ENCODE peak calls at places on chromosomes 12 and 14, in four cellular contexts. N is mesothelial cell of epicardium, O is AG09319, U is fibroblast of lung. Q is an unnamed sample.
A peak's percentile ranks its signal among the peaks of the same experiment; 100 is the strongest.

GRCh38 chr14:72559227-72559626 is 334.7 kb downstream of the DPF3 start:
- DNase-seq in N (no peak), O (no peak), U (peak; percentile 75), Q (no peak)

GRCh38 chr12:50546441-50547318 is 41.9 kb downstream of the DIP2B start:
- DNase-seq in N (no peak), O (no peak), U (peak; percentile 36), Q (no peak)

GRCh38 chr12:73274972-73275371 is 1002.8 kb downstream of the TRHDE start:
- DNase-seq in N (no peak), O (no peak), U (no peak), Q (no peak)

GRCh38 chr14:71931492-71932228 is 569 bp upstream of the RGS6 start:
- DNase-seq in N (peak; percentile 43), O (no peak), U (no peak), Q (no peak)

GRCh38 chr14:103867523-103867953 is 20.2 kb upstream of the PPP1R13B start:
- DNase-seq in N (no peak), O (no peak), U (no peak), Q (no peak)

GRCh38 chr12:50106907-50107306 is 3.1 kb downstream of the GPD1 start:
- DNase-seq in N (no peak), O (no peak), U (no peak), Q (no peak)

GRCh38 chr14:54776361-54777001 is 126.1 kb downstream of the GCH1 start:
- DNase-seq in N (no peak), O (peak; percentile 40), U (peak; percentile 92), Q (no peak)

GRCh38 chr14:35122696-35123387 is 490 bp downstream of the PRORP start:
- DNase-seq in N (no peak), O (no peak), U (peak; percentile 33), Q (no peak)

GRCh38 chr12:25924535-25925001 is 33.9 kb upstream of the RASSF8 start:
- DNase-seq in N (no peak), O (no peak), U (no peak), Q (no peak)

GRCh38 chr12:42769455-42769854 is 179.9 kb upstream of the PRICKLE1 start:
- DNase-seq in N (no peak), O (no peak), U (no peak), Q (no peak)

GRCh38 chr12:4274960-4275868 is 1.7 kb downstream of the CCND2 start:
- DNase-seq in N (no peak), O (no peak), U (no peak), Q (no peak)

GRCh38 chr12:77728018-77728417 is 102.7 kb upstream of the NAV3 start:
- DNase-seq in N (no peak), O (no peak), U (peak; percentile 31), Q (no peak)

GRCh38 chr14:102220031-102220430 is 80.3 kb downstream of the WDR20 start:
- DNase-seq in N (no peak), O (no peak), U (no peak), Q (no peak)

GRCh38 chr12:98973395-98973794 is 328.3 kb downstream of the APAF1 start:
- DNase-seq in N (no peak), O (no peak), U (peak; percentile 20), Q (no peak)

GRCh38 chr12:103734847-103735246 is 106.2 kb downstream of the NT5DC3 start:
- DNase-seq in N (no peak), O (no peak), U (no peak), Q (no peak)

GRCh38 chr12:103739546-103739945 is 101.5 kb downstream of the NT5DC3 start:
- DNase-seq in N (no peak), O (no peak), U (no peak), Q (no peak)

GRCh38 chr12:103735291-103735690 is 105.7 kb downstream of the NT5DC3 start:
- DNase-seq in N (no peak), O (no peak), U (no peak), Q (no peak)

GRCh38 chr12:103737881-103738280 is 103.2 kb downstream of the NT5DC3 start:
- DNase-seq in N (no peak), O (no peak), U (no peak), Q (no peak)

GRCh38 chr12:103736572-103736971 is 104.5 kb downstream of the NT5DC3 start:
- DNase-seq in N (no peak), O (no peak), U (no peak), Q (no peak)
- TF ChIP-seq CTCF in N (no peak), O (no peak), U (no peak), Q (no peak)

GRCh38 chr14:92351750-92352149 is 28.8 kb downstream of the SLC24A4 start:
- DNase-seq in N (no peak), O (no peak), U (no peak), Q (no peak)

GRCh38 chr14:92356677-92357076 is 33.7 kb downstream of the SLC24A4 start:
- DNase-seq in N (no peak), O (no peak), U (no peak), Q (no peak)

GRCh38 chr14:92348154-92348553 is 25.2 kb downstream of the SLC24A4 start:
- DNase-seq in N (no peak), O (no peak), U (no peak), Q (no peak)

GRCh38 chr14:92353447-92353846 is 30.5 kb downstream of the SLC24A4 start:
- DNase-seq in N (no peak), O (no peak), U (no peak), Q (no peak)

GRCh38 chr14:92352158-92352985 is 29.4 kb downstream of the SLC24A4 start:
- DNase-seq in N (no peak), O (no peak), U (no peak), Q (no peak)
- TF ChIP-seq CTCF in N (no peak), O (peak; percentile 37), U (peak; percentile 26), Q (peak; percentile 42)

GRCh38 chr12:112503521-112503920 is 84.8 kb downstream of the PTPN11 start:
- DNase-seq in N (no peak), O (no peak), U (no peak), Q (no peak)

GRCh38 chr12:112506513-112507166 is 87.9 kb downstream of the PTPN11 start:
- DNase-seq in N (no peak), O (no peak), U (no peak), Q (no peak)
- TF ChIP-seq CTCF in N (no peak), O (no peak), U (peak; percentile 9), Q (peak; percentile 20)

DNA sequence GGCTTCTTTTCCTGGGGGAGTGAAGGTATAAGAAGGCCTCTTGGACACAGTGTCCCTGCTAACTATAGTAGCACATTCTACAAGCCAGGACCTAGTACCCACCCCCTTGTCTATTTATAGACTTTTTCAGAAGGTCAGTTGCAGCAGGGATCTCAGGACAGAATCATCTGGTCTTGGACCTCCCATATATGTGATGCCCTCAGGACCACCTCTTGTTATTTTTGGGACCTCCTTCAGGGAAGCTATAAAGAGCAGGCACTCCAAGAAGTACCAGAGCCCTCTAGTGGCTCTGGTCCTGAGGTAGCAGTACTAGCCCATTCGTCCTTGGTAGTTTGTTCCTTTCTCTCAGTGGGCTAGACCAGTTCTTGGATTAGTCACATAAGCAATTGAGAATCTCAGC is 4.3 kb downstream of the COQ10A start:
- DNase-seq in N (no peak), O (no peak), U (peak; percentile 16), Q (no peak)
- TF ChIP-seq CTCF in N (no peak), O (peak; percentile 53), U (peak; percentile 61), Q (peak; percentile 38)

GRCh38 chr14:59425322-59425945 is 39.7 kb downstream of the GPR135 start:
- DNase-seq in N (no peak), O (no peak), U (peak; percentile 23), Q (no peak)
- TF ChIP-seq CTCF in N (no peak), O (no peak), U (peak; percentile 25), Q (no peak)

DNA sequence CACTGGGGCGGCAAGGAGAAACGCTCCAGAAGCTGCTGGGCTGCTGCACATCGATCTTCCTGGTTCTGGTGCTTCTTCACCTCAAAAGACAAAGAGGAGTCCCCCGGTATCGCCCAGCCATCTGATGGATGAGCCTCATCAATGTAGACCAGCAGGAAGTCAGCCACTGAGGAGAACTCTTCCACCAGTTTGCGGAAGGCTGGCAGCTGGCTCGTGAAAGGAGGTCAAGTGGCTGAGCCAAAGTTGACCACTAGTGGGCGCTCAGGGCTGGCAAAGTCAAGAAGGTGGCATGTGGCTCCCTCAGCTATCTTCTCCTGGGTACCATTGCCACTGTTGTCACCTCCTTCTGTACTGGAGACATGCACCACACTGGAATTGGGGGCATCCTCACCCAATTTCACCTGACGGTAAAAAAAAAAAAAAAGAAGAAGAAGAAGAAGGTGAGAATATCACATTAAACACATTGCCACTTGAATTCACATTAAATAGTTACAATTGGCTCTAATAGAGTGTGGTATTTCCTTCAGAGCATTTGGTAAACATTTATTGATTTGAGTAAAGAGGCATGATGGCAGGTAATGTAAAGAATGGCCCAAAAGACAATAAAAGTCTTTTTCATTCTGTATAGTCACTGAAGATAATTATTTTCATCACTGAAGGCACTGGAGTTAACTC is 8.3 kb downstream of the DIO2 start:
- DNase-seq in N (no peak), O (no peak), U (no peak), Q (no peak)
- TF ChIP-seq CTCF in N (peak; percentile 23), O (peak; percentile 25), U (peak; percentile 41), Q (peak; percentile 39)

GRCh38 chr12:109998241-109998903 is 858 bp upstream of the ANKRD13A start:
- DNase-seq in N (no peak), O (no peak), U (no peak), Q (no peak)
- TF ChIP-seq CTCF in N (no peak), O (no peak), U (no peak), Q (no peak)

DNA sequence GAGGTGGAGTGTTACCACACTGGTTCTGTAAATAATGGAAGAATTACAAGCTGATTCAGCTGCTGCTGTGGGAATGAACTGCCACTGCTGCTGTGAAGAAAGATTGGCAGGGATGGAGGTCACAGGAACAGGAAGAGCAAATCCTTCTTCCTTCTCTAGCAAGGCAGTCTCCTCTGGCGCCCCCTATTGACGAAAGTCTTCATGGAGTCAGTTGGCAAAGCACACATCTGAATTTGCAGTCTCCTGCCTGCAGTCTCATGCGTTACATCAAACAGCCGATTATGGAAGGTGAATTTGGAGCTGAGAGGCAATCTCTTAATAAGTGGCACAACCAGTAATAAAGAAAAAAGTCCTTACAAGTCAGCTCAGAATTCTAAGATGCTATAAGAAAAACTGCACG is 106.0 kb upstream of the TMTC1 start:
- DNase-seq in N (no peak), O (peak; percentile 14), U (peak; percentile 12), Q (peak; percentile 37)
- TF ChIP-seq CTCF in N (peak; percentile 45), O (peak; percentile 45), U (peak; percentile 68), Q (peak; percentile 56)

Q was measured in progenitor cell of endocrine pancreas.